ENCODE peak calls at places on chromosome 2, in seven cellular contexts. C is GM03348; R is foreskin fibroblast; A is activated CD4-positive, alpha-beta T cell treated with anti-CD3 and anti-CD28 coated beads, Interleukin-2, amount 50 U/mL, for 1 hour; E is stimulated activated CD4-positive, alpha-beta T cell treated with anti-CD3 and anti-CD28 coated beads, Interleukin-4, amount 100 ng/mL, for 1 hour; M is left ventricle myocardium superior; S is NAMALWA. W is an unnamed sample.

GRCh38 chr2:127193164-127193947 is 26.7 kb downstream of the CYP27C1 start:
- DNase-seq in C (peak), R (no peak), A (no peak), E (no peak), M (no peak), S (no peak), W (peak)

GRCh38 chr2:106628377-106628776 is 141.2 kb downstream of the CD8B2 start:
- DNase-seq in C (no peak), R (no peak), A (no peak), E (no peak), M (no peak), S (no peak), W (no peak)

GRCh38 chr2:322326-322725 is 34.4 kb upstream of the ALKAL2 start:
- DNase-seq in C (no peak), R (no peak), A (no peak), E (no peak), M (no peak), S (no peak), W (no peak)

GRCh38 chr2:178553047-178553446 is 72.8 kb downstream of the PLEKHA3 start:
- DNase-seq in C (peak), R (peak), A (no peak), E (no peak), M (no peak), S (no peak), W (no peak)

GRCh38 chr2:174711206-174711605 is 53.1 kb downstream of the CHRNA1 start:
- DNase-seq in C (no peak), R (no peak), A (no peak), E (no peak), M (no peak), S (no peak), W (no peak)

GRCh38 chr2:170821631-170822291 is 5.1 kb downstream of the GAD1 start:
- DNase-seq in C (no peak), R (no peak), A (no peak), E (no peak), M (no peak), S (no peak), W (no peak)

GRCh38 chr2:46294185-46294836 is 2.9 kb upstream of the EPAS1 start:
- DNase-seq in C (peak), R (no peak), A (peak), E (peak), M (peak), S (peak), W (no peak)

GRCh38 chr2:96692094-96692971 is 47.5 kb downstream of the LMAN2L start:
- DNase-seq in C (no peak), R (no peak), A (no peak), E (no peak), M (no peak), S (no peak), W (peak)

GRCh38 chr2:187390891-187391290 is 57.2 kb downstream of the CALCRL start:
- DNase-seq in C (peak), R (peak), A (no peak), E (no peak), M (no peak), S (no peak), W (no peak)

GRCh38 chr2:3656762-3657691 is 973 bp upstream of the ALLC start:
- DNase-seq in C (peak), R (no peak), A (no peak), E (no peak), M (no peak), S (no peak), W (no peak)

GRCh38 chr2:231540017-231540416 is 9.8 kb upstream of the NMUR1 start:
- DNase-seq in C (no peak), R (no peak), A (no peak), E (no peak), M (peak), S (no peak), W (no peak)

GRCh38 chr2:164779383-164780057 is 62.1 kb downstream of the COBLL1 start:
- DNase-seq in C (no peak), R (no peak), A (no peak), E (no peak), M (no peak), S (no peak), W (no peak)

GRCh38 chr2:240891492-240892340 is 4.2 kb downstream of the MAB21L4 start:
- DNase-seq in C (no peak), R (no peak), A (no peak), E (no peak), M (no peak), S (no peak), W (no peak)

GRCh38 chr2:96552284-96553175 is 16.0 kb downstream of the ARID5A start:
- DNase-seq in C (no peak), R (no peak), A (no peak), E (no peak), M (no peak), S (no peak), W (no peak)

GRCh38 chr2:8684885-8685696 is 3.2 kb downstream of the ID2 start:
- DNase-seq in C (peak), R (no peak), A (peak), E (peak), M (peak), S (peak), W (peak)

GRCh38 chr2:107785756-107786155 is 40.9 kb upstream of the RGPD4 start:
- DNase-seq in C (no peak), R (no peak), A (no peak), E (no peak), M (no peak), S (no peak), W (no peak)

GRCh38 chr2:130339885-130340745 is 2.6 kb upstream of the IMP4 start:
- DNase-seq in C (no peak), R (no peak), A (no peak), E (no peak), M (no peak), S (no peak), W (no peak)

GRCh38 chr2:119491776-119492525 is 32.3 kb downstream of the SCTR start:
- DNase-seq in C (peak), R (peak), A (no peak), E (no peak), M (no peak), S (no peak), W (no peak)

GRCh38 chr2:100139114-100139513 is 3.3 kb downstream of the AFF3 start:
- DNase-seq in C (no peak), R (no peak), A (no peak), E (no peak), M (no peak), S (no peak), W (no peak)

GRCh38 chr2:225131898-225132297 is 89.6 kb upstream of the DOCK10 start:
- DNase-seq in C (no peak), R (no peak), A (no peak), E (no peak), M (no peak), S (no peak), W (no peak)

GRCh38 chr2:219467736-219468075 is 31.0 kb upstream of the GMPPA start:
- DNase-seq in C (no peak), R (no peak), A (no peak), E (no peak), M (no peak), S (no peak), W (no peak)

GRCh38 chr2:118089015-118089800 is 937 bp downstream of the INSIG2 start:
- DNase-seq in C (peak), R (peak), A (peak), E (peak), M (no peak), S (peak), W (peak)

GRCh38 chr2:200028998-200029397 is 73.6 kb downstream of the MAIP1 start:
- DNase-seq in C (no peak), R (no peak), A (no peak), E (no peak), M (no peak), S (no peak), W (no peak)

GRCh38 chr2:240819404-240820013 is 510 bp downstream of the KIF1A start:
- DNase-seq in C (no peak), R (no peak), A (no peak), E (no peak), M (no peak), S (no peak), W (no peak)

GRCh38 chr2:231472816-231473215 is 8.5 kb upstream of the NCL start:
- DNase-seq in C (no peak), R (no peak), A (no peak), E (no peak), M (no peak), S (no peak), W (no peak)

GRCh38 chr2:109129356-109129920 is 433 bp downstream of the SH3RF3 start:
- DNase-seq in C (peak), R (no peak), A (peak), E (peak), M (peak), S (no peak), W (peak)

GRCh38 chr2:158818511-158818910 is 23.4 kb downstream of the DAPL1 start:
- DNase-seq in C (no peak), R (no peak), A (no peak), E (no peak), M (no peak), S (no peak), W (no peak)

W was measured in posterior vena cava.